ENCODE peak calls at places on chromosomes 7 and 10, in eight cellular contexts. Y, M, E, R, B, K, P and N are unnamed samples.

GRCh38 chr7:81871606-81872265 is 101.9 kb upstream of the HGF start:
- DNase-seq in B (no peak), M (no peak), K (no peak), E (peak), Y (no peak), P (no peak), R (no peak), N (no peak)

GRCh38 chr7:156025675-156026074 is 213.4 kb upstream of the SHH start:
- DNase-seq in M (no peak), Y (no peak), P (no peak), R (no peak), K (no peak), B (no peak), E (no peak), N (no peak)

GRCh38 chr7:295155-296154 is 5.5 kb downstream of the FOXL3 start:
- DNase-seq in P (no peak), K (no peak), B (no peak), E (no peak), Y (peak), M (no peak), R (no peak), N (no peak)

GRCh38 chr10:24901686-24902399 is 50.6 kb downstream of the PRTFDC1 start:
- DNase-seq in E (peak), K (no peak), Y (no peak), R (peak), M (no peak), P (no peak), B (peak), N (peak)

GRCh38 chr7:123724725-123725381 is 23.9 kb downstream of the WASL start:
- DNase-seq in K (no peak), M (no peak), P (no peak), Y (no peak), B (no peak), R (no peak), E (no peak), N (peak)

GRCh38 chr10:98293550-98294269 is 25.7 kb upstream of the LOXL4 start:
- DNase-seq in B (no peak), Y (peak), P (no peak), K (no peak), R (no peak), M (no peak), E (peak), N (no peak)

GRCh38 chr7:51521649-51522048 is 205.0 kb upstream of the COBL start:
- DNase-seq in E (no peak), M (no peak), R (no peak), P (no peak), K (no peak), Y (no peak), B (no peak), N (no peak)

GRCh38 chr10:122362621-122363020 is 11.9 kb upstream of the PLEKHA1 start:
- DNase-seq in R (no peak), K (no peak), P (no peak), B (peak), M (no peak), Y (no peak), E (no peak), N (no peak)

GRCh38 chr7:1746491-1746975 is 76.5 kb downstream of the ELFN1 start:
- DNase-seq in Y (no peak), B (no peak), R (no peak), P (no peak), M (no peak), K (no peak), E (no peak), N (no peak)

GRCh38 chr10:80540644-80541143 is 3.0 kb downstream of the SH2D4B start:
- DNase-seq in K (no peak), M (no peak), B (no peak), R (no peak), E (no peak), Y (peak), P (no peak), N (peak)

GRCh38 chr10:90450797-90451196 is 407.0 kb downstream of the HTR7 start:
- DNase-seq in B (no peak), Y (no peak), P (no peak), M (no peak), E (no peak), R (no peak), K (no peak), N (no peak)

GRCh38 chr10:34729619-34730018 is 85.5 kb downstream of the PARD3 start:
- DNase-seq in Y (no peak), E (no peak), M (no peak), R (no peak), K (no peak), B (no peak), P (no peak), N (no peak)

GRCh38 chr7:46079421-46079820 is 158.3 kb upstream of the IGFBP3 start:
- DNase-seq in E (no peak), B (no peak), M (no peak), Y (no peak), P (no peak), R (no peak), K (no peak), N (no peak)

GRCh38 chr7:128891110-128891941 is 19.2 kb downstream of the KCP start:
- DNase-seq in M (no peak), K (no peak), Y (no peak), E (no peak), B (no peak), P (peak), R (peak), N (no peak)

GRCh38 chr10:60536529-60537114 is 146.9 kb upstream of the ANK3 start:
- DNase-seq in Y (no peak), R (no peak), B (peak), K (no peak), E (peak), M (no peak), P (no peak), N (no peak)

GRCh38 chr7:36487756-36488336 is 98.2 kb downstream of the ANLN start:
- DNase-seq in E (peak), B (peak), Y (no peak), P (peak), M (no peak), K (no peak), R (peak), N (peak)

GRCh38 chr10:126060232-126060935 is 164.0 kb downstream of the FANK1 start:
- DNase-seq in K (no peak), R (no peak), E (peak), Y (no peak), P (peak), M (no peak), B (peak), N (no peak)

GRCh38 chr10:119315128-119316001 is 108.0 kb downstream of the GRK5 start:
- DNase-seq in P (peak), B (peak), M (no peak), Y (no peak), R (peak), K (peak), E (peak), N (peak)

GRCh38 chr10:96651998-96652431 is 65.2 kb upstream of the TM9SF3 start:
- DNase-seq in M (no peak), P (no peak), R (no peak), B (no peak), K (no peak), Y (no peak), E (no peak), N (peak)

GRCh38 chr10:120828940-120829339 is 22.2 kb upstream of the WDR11 start:
- DNase-seq in P (no peak), Y (no peak), E (no peak), K (no peak), M (no peak), B (no peak), R (no peak), N (no peak)

GRCh38 chr10:120076966-120077706 is 184.6 kb downstream of the SEC23IP start:
- DNase-seq in B (no peak), K (no peak), P (no peak), Y (no peak), R (no peak), E (no peak), M (no peak), N (no peak)

GRCh38 chr7:44063547-44063893 is 1.8 kb downstream of the PGAM2 start:
- DNase-seq in B (no peak), E (no peak), Y (no peak), R (peak), M (no peak), K (no peak), P (peak), N (no peak)

GRCh38 chr7:45716380-45717203 is 142.4 kb downstream of the ADCY1 start:
- DNase-seq in P (no peak), E (no peak), M (no peak), B (no peak), Y (no peak), R (no peak), K (no peak), N (no peak)

GRCh38 chr7:143222782-143223181 is 945 bp downstream of the TAS2R40 start:
- DNase-seq in R (no peak), M (no peak), Y (no peak), K (no peak), B (no peak), P (no peak), E (no peak), N (peak)

GRCh38 chr10:118042827-118043242 is 3.9 kb downstream of the RAB11FIP2 start:
- DNase-seq in M (no peak), R (no peak), E (no peak), Y (no peak), B (peak), P (no peak), K (no peak), N (no peak)

GRCh38 chr7:101179117-101179779 is 845 bp downstream of the NAT16 start:
- DNase-seq in B (no peak), E (no peak), M (no peak), P (no peak), Y (no peak), R (peak), K (no peak), N (no peak)

GRCh38 chr7:126501617-126502016 is 751.1 kb downstream of the GRM8 start:
- DNase-seq in K (no peak), B (no peak), R (no peak), E (no peak), P (no peak), Y (no peak), M (no peak), N (no peak)